ENCODE peak calls at places on chromosomes 1 and 21, in five cellular contexts. I is tibial artery, K is NCI-H187, S is neural crest cell, T is cardiac fibroblast. Q is an unnamed sample.
A peak's percentile ranks its signal among the peaks of the same experiment; 100 is the strongest.

GRCh38 chr1:210231846-210232523 is 611 bp upstream of the SERTAD4 start:
- DNase-seq in I (no peak), K (no peak), S (no peak), T (peak; percentile 66), Q (no peak)

GRCh38 chr1:99644302-99645004 is 1.5 kb upstream of the PALMD start:
- DNase-seq in T (no peak), I (no peak), K (no peak), S (no peak), Q (no peak)

GRCh38 chr1:1027723-1028266 is 7.9 kb downstream of the AGRN start:
- DNase-seq in I (no peak), S (no peak), K (no peak), T (no peak), Q (no peak)

GRCh38 chr1:24443241-24443656 is 27.6 kb downstream of the NIPAL3 start:
- DNase-seq in S (no peak), T (peak; percentile 30), I (no peak), K (peak; percentile 9), Q (no peak)

GRCh38 chr1:8911416-8912309 is 33.2 kb upstream of the ENO1 start:
- DNase-seq in T (no peak), S (no peak), K (peak; percentile 28), I (no peak), Q (no peak)

GRCh38 chr1:209650454-209650853 is 1.8 kb downstream of the LAMB3 start:
- DNase-seq in K (no peak), T (no peak), S (no peak), I (no peak), Q (no peak)

GRCh38 chr1:204242920-204243319 is 29.1 kb upstream of the GOLT1A start:
- DNase-seq in K (no peak), T (no peak), S (no peak), I (no peak), Q (no peak)

GRCh38 chr1:6225651-6226050 is 10.1 kb downstream of the ICMT start:
- DNase-seq in I (no peak), S (no peak), K (no peak), T (no peak), Q (no peak)

GRCh38 chr1:154328318-154329151 is 3.2 kb downstream of the ATP8B2 start:
- DNase-seq in I (peak; percentile 97), T (peak; percentile 53), K (peak; percentile 80), S (peak; percentile 55), Q (peak; percentile 84)

GRCh38 chr1:167612583-167612982 is 17.4 kb upstream of the RCSD1 start:
- DNase-seq in K (no peak), I (no peak), T (no peak), S (no peak), Q (no peak)

GRCh38 chr21:38295997-38296764 is 39.4 kb downstream of the KCNJ15 start:
- DNase-seq in I (no peak), S (no peak), K (no peak), T (peak; percentile 43), Q (no peak)

GRCh38 chr1:14415396-14415795 is 183.1 kb upstream of the KAZN start:
- DNase-seq in T (no peak), I (no peak), K (no peak), S (no peak), Q (no peak)

GRCh38 chr1:201213106-201213770 is 22.6 kb downstream of the IGFN1 start:
- DNase-seq in T (no peak), K (no peak), I (peak; percentile 42), S (no peak), Q (no peak)

GRCh38 chr1:186244825-186245224 is 130.2 kb downstream of the TPR start:
- DNase-seq in I (no peak), S (no peak), K (no peak), T (peak; percentile 53), Q (no peak)

GRCh38 chr1:73310797-73311381 is 887.1 kb downstream of the LRRIQ3 start:
- DNase-seq in T (no peak), K (no peak), I (no peak), S (no peak), Q (no peak)

GRCh38 chr1:125086611-125087010 is 3901.8 kb downstream of the SRGAP2C start:
- DNase-seq in K (no peak), I (no peak), T (no peak), S (no peak), Q (no peak)